ENCODE peak calls at places on chromosomes 5 and 9, in eight cellular contexts. X, A, G, M, C, J, V and S are unnamed samples.

GRCh38 chr5:111929892-111930291 is 172.9 kb upstream of the NREP start:
- DNase-seq in X (no peak), A (no peak), G (no peak), M (peak), C (no peak), J (peak), V (peak), S (no peak)

GRCh38 chr5:97735209-97735608 is 552.2 kb upstream of the RIOK2 start:
- DNase-seq in X (no peak), A (no peak), G (no peak), M (peak), C (no peak), J (peak), V (peak), S (no peak)

GRCh38 chr5:112407240-112407639 is 11.8 kb downstream of the EPB41L4A start:
- DNase-seq in X (no peak), A (no peak), G (no peak), M (no peak), C (no peak), J (no peak), V (no peak), S (no peak)

GRCh38 chr5:150021491-150022162 is 21.1 kb downstream of the HMGXB3 start:
- DNase-seq in X (peak), A (no peak), G (no peak), M (peak), C (no peak), J (no peak), V (peak), S (no peak)

GRCh38 chr5:168753691-168754254 is 174.6 kb upstream of the PANK3 start:
- DNase-seq in X (no peak), A (no peak), G (no peak), M (no peak), C (no peak), J (no peak), V (no peak), S (no peak)

GRCh38 chr5:96434201-96434645 is 1.2 kb upstream of the PCSK1 start:
- DNase-seq in X (peak), A (peak), G (peak), M (peak), C (no peak), J (peak), V (peak), S (no peak)

GRCh38 chr9:119968837-119969707 is 599.8 kb upstream of the BRINP1 start:
- DNase-seq in X (peak), A (peak), G (peak), M (peak), C (peak), J (peak), V (peak), S (peak)

GRCh38 chr5:73625905-73626811 is at the start of gene ARHGEF28:
- DNase-seq in X (peak), A (peak), G (peak), M (peak), C (peak), J (peak), V (peak), S (peak)

GRCh38 chr9:105694848-105695581 is 674 bp downstream of the TMEM38B start:
- DNase-seq in X (peak), A (peak), G (peak), M (peak), C (no peak), J (peak), V (peak), S (peak)

GRCh38 chr5:147445093-147445492 is 64.8 kb downstream of the DPYSL3 start:
- DNase-seq in X (no peak), A (no peak), G (no peak), M (no peak), C (no peak), J (no peak), V (no peak), S (no peak)

GRCh38 chr5:139569276-139569955 is 8.3 kb downstream of the UBE2D2 start:
- DNase-seq in X (no peak), A (no peak), G (no peak), M (no peak), C (no peak), J (peak), V (peak), S (no peak)

GRCh38 chr5:128038641-128039040 is 44.9 kb upstream of the SLC12A2 start:
- DNase-seq in X (no peak), A (no peak), G (no peak), M (peak), C (no peak), J (peak), V (peak), S (no peak)

GRCh38 chr5:98780390-98780789 is 6.9 kb downstream of the RGMB start:
- DNase-seq in X (no peak), A (no peak), G (no peak), M (no peak), C (no peak), J (no peak), V (peak), S (no peak)

GRCh38 chr9:79817469-79818004 is 245.8 kb downstream of the TLE4 start:
- DNase-seq in X (no peak), A (no peak), G (no peak), M (no peak), C (no peak), J (no peak), V (peak), S (no peak)

GRCh38 chr5:143448518-143448917 is 45.0 kb upstream of the NR3C1 start:
- DNase-seq in X (no peak), A (no peak), G (no peak), M (no peak), C (no peak), J (no peak), V (no peak), S (no peak)

GRCh38 chr5:153827407-153827806 is 211.3 kb downstream of the FAM114A2 start:
- DNase-seq in X (peak), A (no peak), G (no peak), M (no peak), C (no peak), J (no peak), V (peak), S (no peak)
- TF ChIP-seq CTCF in X (no peak), A (no peak), G (no peak), M (peak), C (no peak), J (peak), V (peak), S (no peak)

GRCh38 chr5:36944607-36945225 is 68.1 kb downstream of the NIPBL start:
- DNase-seq in X (no peak), A (no peak), G (no peak), M (peak), C (no peak), J (peak), V (peak), S (no peak)
- TF ChIP-seq CTCF in X (peak), A (peak), G (peak), M (peak), C (no peak), J (peak), V (peak), S (peak)

GRCh38 chr5:31531888-31532710 is at the start of the genes C5orf22 and DROSHA:
- DNase-seq in X (peak), A (peak), G (peak), M (peak), C (peak), J (peak), V (peak), S (peak)
- TF ChIP-seq CTCF in X (no peak), A (peak), G (no peak), M (peak), C (no peak), J (no peak), V (no peak), S (no peak)

DNA sequence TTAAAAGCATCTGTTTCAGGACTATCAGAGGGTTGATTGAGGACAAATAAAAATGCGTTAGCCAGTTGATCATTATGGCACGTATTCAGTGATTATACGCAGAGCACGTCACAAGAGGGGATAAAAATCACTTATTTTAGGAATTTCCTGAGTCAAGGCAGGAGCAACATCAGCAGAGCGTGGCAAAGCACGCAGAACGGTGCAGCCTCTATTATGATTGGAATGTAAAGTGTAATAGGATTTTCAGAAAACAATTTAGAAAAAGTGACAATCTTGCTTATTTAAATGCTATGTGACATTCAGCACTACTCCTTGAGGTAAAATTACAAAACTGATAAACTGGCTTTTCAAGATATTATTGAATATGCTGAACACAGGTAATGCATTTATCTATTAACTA is 413.6 kb upstream of the DAP start:
- DNase-seq in X (no peak), A (no peak), G (no peak), M (no peak), C (no peak), J (no peak), V (no peak), S (no peak)
- TF ChIP-seq CTCF in X (no peak), A (no peak), G (no peak), M (no peak), C (no peak), J (no peak), V (no peak), S (no peak)

GRCh38 chr9:100125913-100126312 is 26.9 kb downstream of the INVS start:
- DNase-seq in X (no peak), A (no peak), G (no peak), M (no peak), C (no peak), J (no peak), V (no peak), S (no peak)

GRCh38 chr9:100125236-100125635 is 26.2 kb downstream of the INVS start:
- DNase-seq in X (no peak), A (no peak), G (no peak), M (no peak), C (no peak), J (no peak), V (no peak), S (no peak)

GRCh38 chr9:100131875-100132430 is 32.9 kb downstream of the INVS start:
- DNase-seq in X (no peak), A (no peak), G (no peak), M (no peak), C (no peak), J (no peak), V (no peak), S (no peak)

GRCh38 chr9:100126423-100126822 is 27.4 kb downstream of the INVS start:
- DNase-seq in X (no peak), A (no peak), G (no peak), M (no peak), C (no peak), J (no peak), V (no peak), S (no peak)

DNA sequence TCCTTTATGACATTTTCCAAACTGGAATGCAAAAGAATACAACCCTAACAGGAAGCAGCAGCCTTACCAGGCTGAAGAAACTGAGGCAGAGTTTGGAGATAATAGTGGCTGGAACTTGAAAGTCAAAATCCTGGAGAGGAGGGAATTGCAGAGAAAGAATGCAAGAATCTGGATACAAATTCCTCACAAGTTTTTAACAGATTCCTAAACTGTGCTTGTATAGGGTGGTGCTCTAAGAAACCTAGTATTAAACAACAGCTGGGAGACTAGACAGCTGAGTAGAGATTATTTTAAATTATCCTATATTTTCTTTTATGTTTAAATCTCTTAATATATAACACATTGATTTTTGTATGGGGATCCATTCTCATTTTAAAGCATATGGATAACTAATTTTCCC is 30.7 kb downstream of the INVS start:
- DNase-seq in X (no peak), A (no peak), G (no peak), M (no peak), C (no peak), J (no peak), V (no peak), S (no peak)
- TF ChIP-seq CTCF in X (no peak), A (no peak), G (no peak), M (no peak), C (no peak), J (no peak), V (no peak), S (no peak)

GRCh38 chr9:134227451-134228411 is 63.4 kb upstream of the RNU6ATAC start:
- DNase-seq in X (no peak), A (no peak), G (no peak), M (no peak), C (no peak), J (no peak), V (no peak), S (no peak)
- TF ChIP-seq CTCF in X (no peak), A (no peak), G (no peak), M (no peak), C (no peak), J (no peak), V (no peak), S (no peak)

GRCh38 chr5:151463137-151464029 is 16.0 kb downstream of the SLC36A1 start:
- DNase-seq in X (no peak), A (peak), G (no peak), M (no peak), C (no peak), J (no peak), V (no peak), S (no peak)
- TF ChIP-seq CTCF in X (no peak), A (peak), G (peak), M (peak), C (no peak), J (peak), V (peak), S (no peak)